ENCODE peak calls at places on chromosomes 7 and 10, in six cellular contexts. Z is heart right ventricle, V is spleen, S is stomach, K is ovary, M is lower lobe of right lung. B is an unnamed sample.

GRCh38 chr7:148155826-148156225 is 434.7 kb upstream of the C7orf33 start:
- DNase-seq in Z (no peak), V (no peak), S (no peak), K (no peak), M (no peak), B (no peak)

GRCh38 chr7:26686448-26686981 is 177.9 kb downstream of the SKAP2 start:
- DNase-seq in Z (no peak), V (no peak), S (no peak), K (peak; percentile 34), M (peak; percentile 49), B (no peak)

GRCh38 chr10:95289003-95289920 is 1.5 kb downstream of the PDLIM1 start:
- DNase-seq in Z (no peak), V (no peak), S (no peak), K (no peak), M (no peak), B (no peak)

GRCh38 chr7:66265566-66265965 is 60.4 kb downstream of the TPST1 start:
- DNase-seq in Z (no peak), V (no peak), S (no peak), K (no peak), M (no peak), B (no peak)

GRCh38 chr7:68146970-68147369 is 1150.3 kb downstream of the TYW1 start:
- DNase-seq in Z (no peak), V (no peak), S (no peak), K (no peak), M (no peak), B (no peak)

GRCh38 chr10:75740541-75740940 is 309.1 kb downstream of the LRMDA start:
- DNase-seq in Z (no peak), V (no peak), S (no peak), K (no peak), M (no peak), B (no peak)

GRCh38 chr10:57972783-57973182 is 294.9 kb downstream of the IPMK start:
- DNase-seq in Z (no peak), V (no peak), S (no peak), K (no peak), M (no peak), B (no peak)

GRCh38 chr10:77165445-77166316 is 471.9 kb downstream of the KCNMA1 start:
- DNase-seq in Z (no peak), V (no peak), S (peak; percentile 38), K (no peak), M (no peak), B (peak; percentile 32)

GRCh38 chr7:32616625-32617024 is 121.3 kb downstream of the AVL9 start:
- DNase-seq in Z (peak; percentile 34), V (no peak), S (no peak), K (no peak), M (no peak), B (peak; percentile 18)

GRCh38 chr10:132677096-132677904 is 108.6 kb downstream of the NKX6-2 start:
- DNase-seq in Z (no peak), V (peak; percentile 64), S (no peak), K (peak; percentile 26), M (peak; percentile 30), B (no peak)

GRCh38 chr10:1085258-1085657 is 29.1 kb downstream of the WDR37 start:
- DNase-seq in Z (no peak), V (no peak), S (no peak), K (no peak), M (no peak), B (no peak)

GRCh38 chr7:99409814-99410213 is 1.0 kb downstream of the BUD31 start:
- DNase-seq in Z (no peak), V (no peak), S (no peak), K (no peak), M (no peak), B (no peak)

DNA sequence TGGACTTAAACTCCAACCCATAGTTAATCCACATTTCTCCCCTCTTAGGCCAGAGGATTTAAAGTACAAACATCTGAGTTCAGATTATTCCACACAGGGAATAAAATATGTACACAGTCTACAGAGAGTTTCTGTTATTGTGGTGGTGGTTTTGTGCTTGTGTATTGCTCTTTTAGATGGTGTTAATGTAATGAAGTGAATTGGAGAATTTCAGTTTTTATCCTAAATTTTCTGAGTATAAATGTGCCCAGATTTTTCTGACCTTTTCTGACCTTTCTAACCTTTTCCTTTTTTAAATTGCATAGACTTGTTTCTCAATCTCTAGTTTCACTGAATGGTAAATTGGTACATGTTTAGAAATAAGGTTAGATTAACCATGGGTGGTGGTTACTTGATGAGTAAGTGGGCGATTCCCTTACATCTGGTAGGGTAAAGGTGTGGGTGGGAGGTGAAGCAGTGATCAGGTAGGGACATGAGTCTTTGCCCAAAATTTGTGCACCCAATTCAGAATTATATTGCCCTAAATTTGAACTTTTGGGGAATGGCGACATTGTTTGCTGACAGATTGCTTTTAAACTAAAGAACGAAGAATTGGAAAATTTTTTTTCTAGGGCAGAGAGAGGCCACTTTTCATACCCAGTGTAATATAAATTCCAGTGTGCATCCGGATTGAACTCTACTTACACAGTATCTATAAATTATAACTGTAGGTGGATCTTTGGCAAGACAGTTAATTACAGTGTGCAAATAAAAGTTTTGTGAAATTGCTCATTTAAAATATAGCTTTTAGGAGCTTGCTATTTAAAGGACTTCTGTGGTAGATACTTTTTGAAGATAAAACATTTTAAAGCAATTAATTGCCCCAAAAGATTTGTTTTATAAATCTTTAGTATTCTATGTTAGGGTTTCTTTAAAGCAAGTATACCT is 62.2 kb downstream of the ST7 start:
- DNase-seq in Z (no peak), V (no peak), S (no peak), K (no peak), M (no peak), B (no peak)
- H3K4me3 ChIP-seq in Z (peak overlapping the region; percentile 10), V (peak overlapping the region; percentile 4), S (no peak overlapping the region), K (no peak overlapping the region), M (peak overlapping the region; percentile 13), B (no peak overlapping the region)

GRCh38 chr7:136868496-136869005 is at the start of gene CHRM2:
- DNase-seq in Z (peak; percentile 30), V (no peak), S (no peak), K (peak; percentile 27), M (no peak), B (peak; percentile 3)
- H3K4me3 ChIP-seq in Z (peak within 1 kb of the TSS; percentile 62), V (no peak within 1 kb of the TSS), S (peak within 1 kb of the TSS; percentile 55), K (peak within 1 kb of the TSS; percentile 16), M (peak within 1 kb of the TSS; percentile 46), B (no peak within 1 kb of the TSS)

GRCh38 chr7:45027774-45028114 is 27.7 kb downstream of the CCM2 start:
- DNase-seq in Z (no peak), V (no peak), S (no peak), K (no peak), M (no peak), B (no peak)

GRCh38 chr7:45026984-45027773 is 27.2 kb downstream of the CCM2 start:
- DNase-seq in Z (no peak), V (peak; percentile 82), S (no peak), K (no peak), M (no peak), B (no peak)

GRCh38 chr7:45031829-45032228 is 31.8 kb downstream of the CCM2 start:
- DNase-seq in Z (no peak), V (no peak), S (no peak), K (no peak), M (no peak), B (no peak)

GRCh38 chr7:45028138-45028919 is 28.3 kb downstream of the CCM2 start:
- DNase-seq in Z (no peak), V (peak; percentile 81), S (no peak), K (no peak), M (no peak), B (no peak)

GRCh38 chr7:45028920-45029344 is 28.9 kb downstream of the CCM2 start:
- DNase-seq in Z (no peak), V (no peak), S (no peak), K (no peak), M (no peak), B (no peak)
- H3K4me3 ChIP-seq in Z (peak overlapping the region; percentile 16), V (peak overlapping the region; percentile 62), S (peak overlapping the region; percentile 39), K (no peak overlapping the region), M (peak overlapping the region; percentile 50), B (no peak overlapping the region)

GRCh38 chr7:47481656-47482012 is 100.3 kb downstream of the TNS3 start:
- DNase-seq in Z (no peak), V (no peak), S (no peak), K (no peak), M (no peak), B (no peak)
- H3K4me3 ChIP-seq in Z (no peak overlapping the region), V (no peak overlapping the region), S (no peak overlapping the region), K (no peak overlapping the region), M (no peak overlapping the region), B (no peak overlapping the region)

DNA sequence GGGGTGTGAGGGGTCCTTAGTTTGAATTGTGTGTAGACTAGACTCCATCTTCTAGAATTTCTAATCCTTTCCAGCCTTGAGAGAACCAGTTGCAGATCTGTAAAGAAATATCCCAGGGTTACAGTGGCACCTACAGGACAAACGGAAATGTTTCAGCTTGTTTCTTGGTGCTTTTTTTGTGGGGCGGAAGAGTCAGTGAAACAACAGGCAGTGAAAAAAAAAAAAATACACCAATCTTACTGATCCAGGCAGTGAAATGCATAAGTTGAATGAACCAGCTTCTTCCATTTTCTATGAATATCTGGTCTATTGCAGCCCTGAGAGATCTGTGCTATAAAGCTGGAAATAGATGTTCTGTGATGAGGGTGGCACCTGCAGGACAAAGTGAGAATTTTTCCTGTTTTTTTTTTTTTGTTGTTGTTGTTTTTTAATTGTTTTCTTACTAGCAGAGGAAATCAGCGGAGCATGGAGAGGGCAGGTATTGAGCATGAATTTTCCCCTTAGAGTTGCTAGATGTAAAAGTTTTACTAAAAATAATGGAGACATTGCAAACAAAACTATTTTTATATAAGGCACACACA is 81.9 kb upstream of the DYNC1I1 start:
- DNase-seq in Z (no peak), V (no peak), S (no peak), K (no peak), M (no peak), B (no peak)
- H3K4me3 ChIP-seq in Z (no peak overlapping the region), V (no peak overlapping the region), S (no peak overlapping the region), K (no peak overlapping the region), M (no peak overlapping the region), B (no peak overlapping the region)

GRCh38 chr7:41724996-41725395 is 22.1 kb upstream of the INHBA start:
- DNase-seq in Z (no peak), V (no peak), S (no peak), K (no peak), M (no peak), B (no peak)

GRCh38 chr7:41715000-41715399 is 12.1 kb upstream of the INHBA start:
- DNase-seq in Z (no peak), V (no peak), S (no peak), K (no peak), M (no peak), B (no peak)

GRCh38 chr7:41720886-41721285 is 18.0 kb upstream of the INHBA start:
- DNase-seq in Z (no peak), V (no peak), S (no peak), K (no peak), M (no peak), B (no peak)

GRCh38 chr7:41716691-41717090 is 13.8 kb upstream of the INHBA start:
- DNase-seq in Z (no peak), V (no peak), S (no peak), K (no peak), M (no peak), B (no peak)

DNA sequence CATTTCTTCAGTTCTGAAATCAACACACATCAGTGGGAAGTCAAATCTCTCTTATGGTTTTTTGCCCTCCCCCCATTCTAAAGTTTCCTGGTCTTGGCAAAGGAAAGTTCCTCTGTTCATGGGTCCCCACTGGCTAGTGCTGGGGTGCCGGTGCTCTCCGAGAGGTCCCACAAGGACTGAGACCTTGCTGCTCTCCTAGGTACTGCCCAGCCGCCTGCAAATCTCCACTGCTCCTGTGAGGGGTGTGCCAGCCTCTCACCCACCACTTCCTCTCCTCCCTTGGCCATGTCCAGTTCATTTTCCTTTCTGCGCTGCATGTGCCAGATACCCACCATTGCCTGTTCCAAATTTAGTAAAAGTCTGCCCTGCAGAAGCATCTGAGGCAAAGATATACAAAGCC is 17.2 kb upstream of the INHBA start:
- DNase-seq in Z (no peak), V (no peak), S (no peak), K (no peak), M (no peak), B (no peak)
- H3K4me3 ChIP-seq in Z (no peak overlapping the region), V (no peak overlapping the region), S (no peak overlapping the region), K (no peak overlapping the region), M (no peak overlapping the region), B (no peak overlapping the region)

GRCh38 chr10:93305122-93305521 is 177.0 kb downstream of the MYOF start:
- DNase-seq in Z (no peak), V (no peak), S (no peak), K (no peak), M (no peak), B (no peak)
- H3K4me3 ChIP-seq in Z (no peak overlapping the region), V (no peak overlapping the region), S (no peak overlapping the region), K (no peak overlapping the region), M (no peak overlapping the region), B (no peak overlapping the region)

B was measured in thyroid gland.